ENCODE peak calls at places on chromosomes 12 and 14, in five cellular contexts. One of them, this sample, is unnamed.
A peak's percentile ranks its signal among the peaks of the same experiment; 100 is the strongest.

GRCh38 chr14:85565862-85566296 is 35.9 kb downstream of the FLRT2 start:
- DNase-seq in fibroblast of lung: peak; percentile 49
- DNase-seq in GM23248: peak; percentile 79
- DNase-seq in SK-N-SH: no peak
- DNase-seq in NT2/D1: no peak
- DNase-seq in this sample: peak; percentile 53

GRCh38 chr12:62841841-62842240 is 93.1 kb downstream of the PPM1H start:
- DNase-seq in SK-N-SH: no peak
- DNase-seq in fibroblast of lung: no peak
- DNase-seq in GM23248: no peak
- DNase-seq in NT2/D1: no peak
- DNase-seq in this sample: no peak

GRCh38 chr12:2273751-2274150 is 221.0 kb downstream of the CACNA1C start:
- DNase-seq in SK-N-SH: no peak
- DNase-seq in NT2/D1: no peak
- DNase-seq in GM23248: no peak
- DNase-seq in fibroblast of lung: no peak
- DNase-seq in this sample: no peak

GRCh38 chr14:66541627-66542026 is 33.7 kb downstream of the GPHN start:
- DNase-seq in NT2/D1: no peak
- DNase-seq in fibroblast of lung: no peak
- DNase-seq in GM23248: peak; percentile 1
- DNase-seq in SK-N-SH: no peak
- DNase-seq in this sample: peak; percentile 1

GRCh38 chr12:31524791-31525495 is 66.0 kb downstream of the DENND5B start:
- DNase-seq in fibroblast of lung: peak; percentile 72
- DNase-seq in NT2/D1: no peak
- DNase-seq in GM23248: peak; percentile 78
- DNase-seq in SK-N-SH: no peak
- DNase-seq in this sample: no peak

GRCh38 chr14:35535794-35536112 is 1.8 kb downstream of the INSM2 start:
- DNase-seq in GM23248: peak; percentile 6
- DNase-seq in NT2/D1: no peak
- DNase-seq in fibroblast of lung: no peak
- DNase-seq in SK-N-SH: no peak
- DNase-seq in this sample: no peak

GRCh38 chr12:130017571-130018449 is 114.0 kb upstream of the TMEM132D start:
- DNase-seq in SK-N-SH: peak; percentile 56
- DNase-seq in fibroblast of lung: no peak
- DNase-seq in NT2/D1: no peak
- DNase-seq in GM23248: peak; percentile 28
- DNase-seq in this sample: no peak

GRCh38 chr14:95190857-95191256 is 33.5 kb upstream of the DICER1 start:
- DNase-seq in GM23248: no peak
- DNase-seq in SK-N-SH: no peak
- DNase-seq in fibroblast of lung: no peak
- DNase-seq in NT2/D1: no peak
- DNase-seq in this sample: no peak

GRCh38 chr12:5383961-5384360 is 47.9 kb upstream of the NTF3 start:
- DNase-seq in SK-N-SH: no peak
- DNase-seq in GM23248: no peak
- DNase-seq in fibroblast of lung: no peak
- DNase-seq in NT2/D1: no peak
- DNase-seq in this sample: no peak

GRCh38 chr12:52312086-52312485 is 9.1 kb downstream of the KRT83 start:
- DNase-seq in SK-N-SH: no peak
- DNase-seq in fibroblast of lung: no peak
- DNase-seq in NT2/D1: no peak
- DNase-seq in GM23248: no peak
- DNase-seq in this sample: no peak

GRCh38 chr14:55798400-55798799 is 218.4 kb downstream of the KTN1 start:
- DNase-seq in NT2/D1: no peak
- DNase-seq in fibroblast of lung: no peak
- DNase-seq in GM23248: no peak
- DNase-seq in SK-N-SH: no peak
- DNase-seq in this sample: no peak

GRCh38 chr14:103854822-103855733 is 7.7 kb upstream of the PPP1R13B start:
- DNase-seq in SK-N-SH: peak; percentile 54
- DNase-seq in fibroblast of lung: no peak
- DNase-seq in NT2/D1: no peak
- DNase-seq in GM23248: no peak
- DNase-seq in this sample: no peak

GRCh38 chr14:103273145-103273846 is 60.7 kb upstream of the EIF5 start:
- DNase-seq in fibroblast of lung: no peak
- DNase-seq in GM23248: peak; percentile 23
- DNase-seq in NT2/D1: no peak
- DNase-seq in SK-N-SH: no peak
- DNase-seq in this sample: no peak

GRCh38 chr14:35046751-35047536 is 872 bp downstream of the FAM177A1 start:
- DNase-seq in GM23248: peak; percentile 6
- DNase-seq in fibroblast of lung: no peak
- DNase-seq in NT2/D1: peak; percentile 16
- DNase-seq in SK-N-SH: no peak
- DNase-seq in this sample: no peak

GRCh38 chr14:79809849-79810612 is 401.3 kb downstream of the DIO2 start:
- DNase-seq in SK-N-SH: no peak
- DNase-seq in fibroblast of lung: peak; percentile 8
- DNase-seq in NT2/D1: no peak
- DNase-seq in GM23248: peak; percentile 1
- DNase-seq in this sample: no peak

GRCh38 chr14:55851961-55852360 is 266.2 kb upstream of the PELI2 start:
- DNase-seq in NT2/D1: no peak
- DNase-seq in SK-N-SH: no peak
- DNase-seq in fibroblast of lung: no peak
- DNase-seq in GM23248: peak; percentile 14
- DNase-seq in this sample: no peak

GRCh38 chr14:20855652-20856291 is 35.4 kb upstream of the RNASE3 start:
- DNase-seq in NT2/D1: peak; percentile 44
- DNase-seq in fibroblast of lung: peak; percentile 55
- DNase-seq in SK-N-SH: peak; percentile 42
- DNase-seq in GM23248: peak; percentile 78
- DNase-seq in this sample: peak; percentile 63

GRCh38 chr14:102055181-102055901 is 31.5 kb downstream of the HSP90AA1 start:
- DNase-seq in GM23248: peak; percentile 80
- DNase-seq in fibroblast of lung: peak; percentile 70
- DNase-seq in SK-N-SH: no peak
- DNase-seq in NT2/D1: no peak
- DNase-seq in this sample: peak; percentile 59

GRCh38 chr12:4810219-4810671 is 90.0 kb downstream of the GALNT8 start:
- DNase-seq in SK-N-SH: no peak
- DNase-seq in NT2/D1: no peak
- DNase-seq in GM23248: no peak
- DNase-seq in fibroblast of lung: no peak
- DNase-seq in this sample: no peak

GRCh38 chr12:46977976-46978375 is 101.4 kb upstream of the PCED1B start:
- DNase-seq in GM23248: no peak
- DNase-seq in NT2/D1: no peak
- DNase-seq in SK-N-SH: no peak
- DNase-seq in fibroblast of lung: no peak
- DNase-seq in this sample: no peak

GRCh38 chr12:92065018-92065499 is 80.6 kb downstream of the BTG1 start:
- DNase-seq in SK-N-SH: no peak
- DNase-seq in NT2/D1: no peak
- DNase-seq in fibroblast of lung: peak; percentile 74
- DNase-seq in GM23248: peak; percentile 53
- DNase-seq in this sample: peak; percentile 15

GRCh38 chr12:1911598-1912575 is 6.6 kb downstream of the CACNA2D4 start:
- DNase-seq in NT2/D1: no peak
- DNase-seq in GM23248: no peak
- DNase-seq in SK-N-SH: peak; percentile 16
- DNase-seq in fibroblast of lung: no peak
- DNase-seq in this sample: no peak

GRCh38 chr14:45251912-45252311 is 1.1 kb downstream of the MIS18BP1 start:
- DNase-seq in NT2/D1: no peak
- DNase-seq in fibroblast of lung: peak; percentile 29
- DNase-seq in SK-N-SH: peak; percentile 9
- DNase-seq in GM23248: peak; percentile 56
- DNase-seq in this sample: peak; percentile 52

GRCh38 chr14:50366115-50366514 is 30.6 kb downstream of the CDKL1 start:
- DNase-seq in SK-N-SH: no peak
- DNase-seq in fibroblast of lung: peak; percentile 29
- DNase-seq in GM23248: peak; percentile 33
- DNase-seq in NT2/D1: no peak
- DNase-seq in this sample: no peak

GRCh38 chr12:54195736-54196347 is 7.1 kb upstream of the SMUG1 start:
- DNase-seq in SK-N-SH: peak; percentile 54
- DNase-seq in GM23248: peak; percentile 30
- DNase-seq in NT2/D1: no peak
- DNase-seq in fibroblast of lung: peak; percentile 65
- DNase-seq in this sample: peak; percentile 32

DNA sequence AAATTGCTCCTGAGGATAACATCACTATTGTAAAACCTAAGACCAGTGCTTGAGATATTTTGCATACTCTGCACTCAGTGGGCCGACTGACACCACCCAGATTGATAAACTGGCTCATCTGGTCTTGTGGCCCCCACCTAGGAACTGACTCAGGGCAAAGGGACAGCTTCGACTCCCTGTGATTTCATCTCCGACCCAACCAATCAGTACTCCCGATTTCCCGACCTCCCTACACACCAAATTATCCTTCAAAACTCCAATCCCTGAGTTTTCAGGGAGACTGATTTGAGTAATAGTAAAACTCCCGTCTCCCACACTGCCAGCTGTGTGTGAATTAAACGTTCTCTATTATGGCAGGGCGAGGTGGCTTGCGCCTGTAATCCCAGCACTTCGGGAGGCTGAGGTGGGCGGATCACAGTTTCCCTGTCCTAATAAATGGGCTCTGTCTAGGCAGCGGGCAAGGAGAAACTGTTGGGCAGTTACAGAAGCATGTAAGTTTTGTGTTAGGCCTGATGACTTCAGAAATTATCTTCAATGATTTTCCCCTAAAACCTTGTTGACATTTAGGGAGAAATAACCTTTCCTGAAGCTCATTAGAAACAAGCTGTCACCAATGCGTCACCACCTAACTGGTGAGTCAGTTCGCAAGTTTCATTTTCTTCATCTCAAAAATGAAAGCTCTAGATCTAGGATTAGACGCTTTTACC is 5.3 kb upstream of the UBC start:
- DNase-seq in GM23248: peak; percentile 81
- DNase-seq in NT2/D1: no peak
- DNase-seq in SK-N-SH: no peak
- DNase-seq in fibroblast of lung: peak; percentile 33
- DNase-seq in this sample: no peak
- H3K9ac ChIP-seq in GM23248: peak overlapping the region; percentile 100
- H3K9ac ChIP-seq in NT2/D1: peak overlapping the region; percentile 53
- H3K9ac ChIP-seq in SK-N-SH: no peak overlapping the region
- H3K9ac ChIP-seq in fibroblast of lung: no peak overlapping the region
- H3K9ac ChIP-seq in this sample: peak overlapping the region; percentile 28

DNA sequence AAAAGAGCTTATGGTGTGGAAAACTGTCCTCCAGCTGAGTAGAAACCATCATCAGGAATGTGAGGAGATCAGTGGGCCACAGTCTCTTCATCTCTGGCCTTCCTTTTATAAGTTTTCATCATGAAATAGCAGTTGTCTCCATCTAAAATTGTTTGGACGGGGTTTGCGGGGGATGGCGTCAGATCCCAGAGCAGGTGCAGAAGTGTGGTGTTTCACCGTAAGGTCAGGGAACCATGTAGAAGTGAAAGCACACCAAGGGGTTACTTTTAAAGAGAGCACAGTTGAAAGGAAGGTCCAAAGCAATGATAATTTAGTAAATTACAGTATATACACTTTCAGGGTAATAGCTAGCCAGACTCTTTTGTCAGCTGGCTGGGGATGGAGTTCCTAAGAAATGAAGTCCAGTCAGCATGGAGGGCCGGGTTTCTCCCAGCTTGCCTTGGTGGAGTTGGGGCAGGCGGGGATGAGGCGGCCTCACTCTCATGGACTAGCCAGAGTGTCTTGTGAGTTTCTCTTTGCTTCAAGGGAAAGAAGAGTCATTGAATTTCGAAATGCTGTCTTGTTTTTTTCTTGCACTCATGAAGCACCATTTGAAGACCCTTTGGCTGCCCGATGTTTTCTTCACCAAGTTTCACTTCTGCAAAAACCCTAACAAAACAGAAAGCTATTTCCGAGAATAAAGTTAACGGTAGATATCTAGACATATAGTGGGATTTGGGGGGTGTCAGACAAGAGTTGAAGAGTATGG is 100.6 kb downstream of the ETV6 start:
- DNase-seq in fibroblast of lung: no peak
- DNase-seq in GM23248: no peak
- DNase-seq in SK-N-SH: no peak
- DNase-seq in NT2/D1: no peak
- DNase-seq in this sample: no peak
- H3K4me3 ChIP-seq in fibroblast of lung: no peak overlapping the region
- H3K4me3 ChIP-seq in GM23248: no peak overlapping the region
- H3K4me3 ChIP-seq in SK-N-SH: no peak overlapping the region
- H3K4me3 ChIP-seq in NT2/D1: no peak overlapping the region
- H3K4me3 ChIP-seq in this sample: no peak overlapping the region

DNA sequence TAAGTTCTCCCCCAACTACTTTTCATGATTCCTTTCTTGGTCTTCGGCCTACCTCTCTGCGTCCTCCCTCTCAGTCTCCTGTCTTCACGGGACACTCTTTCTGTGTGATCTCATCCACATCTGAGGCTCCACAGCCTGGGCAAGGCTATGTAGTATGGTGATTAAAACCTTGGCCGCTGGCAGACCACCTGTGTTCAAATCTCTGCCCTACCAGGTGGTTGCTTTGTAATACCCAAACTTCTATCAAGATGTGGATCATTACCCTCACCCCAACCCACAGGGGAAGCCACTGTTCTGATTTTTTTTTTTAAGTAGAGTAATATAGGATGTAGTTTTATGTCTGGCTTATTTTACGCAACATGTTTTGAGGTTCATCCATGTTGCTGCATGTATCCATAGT is 8.1 kb upstream of the STAT6 start:
- DNase-seq in SK-N-SH: no peak
- DNase-seq in GM23248: no peak
- DNase-seq in NT2/D1: no peak
- DNase-seq in fibroblast of lung: no peak
- DNase-seq in this sample: no peak
- H3K9ac ChIP-seq in SK-N-SH: no peak overlapping the region
- H3K9ac ChIP-seq in GM23248: no peak overlapping the region
- H3K9ac ChIP-seq in NT2/D1: no peak overlapping the region
- H3K9ac ChIP-seq in fibroblast of lung: no peak overlapping the region
- H3K9ac ChIP-seq in this sample: no peak overlapping the region

GRCh38 chr12:6443361-6443983 is 1.3 kb upstream of the CD27 start:
- DNase-seq in fibroblast of lung: no peak
- DNase-seq in SK-N-SH: no peak
- DNase-seq in GM23248: no peak
- DNase-seq in NT2/D1: no peak
- DNase-seq in this sample: no peak

GRCh38 chr12:6444704-6445688 is at the start of gene CD27:
- DNase-seq in SK-N-SH: no peak
- DNase-seq in GM23248: no peak
- DNase-seq in NT2/D1: no peak
- DNase-seq in fibroblast of lung: no peak
- DNase-seq in this sample: no peak

GRCh38 chr12:6438345-6438744 is 6.4 kb upstream of the CD27 start:
- DNase-seq in SK-N-SH: no peak
- DNase-seq in NT2/D1: no peak
- DNase-seq in fibroblast of lung: no peak
- DNase-seq in GM23248: no peak
- DNase-seq in this sample: no peak

GRCh38 chr12:6442799-6443198 is 2.0 kb upstream of the CD27 start:
- DNase-seq in fibroblast of lung: no peak
- DNase-seq in SK-N-SH: no peak
- DNase-seq in NT2/D1: no peak
- DNase-seq in GM23248: no peak
- DNase-seq in this sample: no peak

GRCh38 chr12:6444031-6444430 is 724 bp upstream of the CD27 start:
- DNase-seq in GM23248: no peak
- DNase-seq in fibroblast of lung: no peak
- DNase-seq in NT2/D1: no peak
- DNase-seq in SK-N-SH: no peak
- DNase-seq in this sample: no peak
- H3K4me3 ChIP-seq in GM23248: no peak overlapping the region
- H3K4me3 ChIP-seq in fibroblast of lung: no peak overlapping the region
- H3K4me3 ChIP-seq in NT2/D1: no peak overlapping the region
- H3K4me3 ChIP-seq in SK-N-SH: no peak overlapping the region
- H3K4me3 ChIP-seq in this sample: no peak overlapping the region

This sample was measured in adipocyte.